ENCODE peak calls at places on chromosomes 13 and 19, in seven cellular contexts. Z is neural crest cell; I is stimulated activated CD8-positive, alpha-beta memory T cell treated with anti-CD3 and anti-CD28 coated beads, Interleukin-4, amount 100 ng/mL, for 4 hours; E is KG1; P is activated gamma-delta T cell; C is activated T-helper 1 cell treated with anti-CD3 and anti-CD28 coated beads, Interleukin-12 subunit alpha, Interleukin-12 subunit beta, Interleukin-2, Interleukin-4 antibody, amounts not matched to agents 30 ng/mL and 10 ng/mL and 1 ng/mL, durations not matched to agents 14 hours and 24 hours and 36 hours; V is NCI-H2081. R is an unnamed sample.

GRCh38 chr13:106520205-106521004 is 15.1 kb downstream of the EFNB2 start:
- DNase-seq in Z (no peak), I (no peak), E (no peak), P (no peak), C (no peak), V (peak; percentile 73), R (no peak)

GRCh38 chr13:30520571-30520970 is 54.8 kb upstream of the HMGB1 start:
- DNase-seq in Z (no peak), I (no peak), E (no peak), P (no peak), C (no peak), V (no peak), R (no peak)

GRCh38 chr13:28527629-28528028 is 32.7 kb upstream of the FLT1 start:
- DNase-seq in Z (no peak), I (no peak), E (peak; percentile 61), P (no peak), C (no peak), V (no peak), R (peak; percentile 87)

GRCh38 chr13:30464496-30465351 is 1.0 kb downstream of the HMGB1 start:
- DNase-seq in Z (peak; percentile 59), I (peak; percentile 42), E (peak; percentile 51), P (peak; percentile 79), C (peak; percentile 65), V (peak; percentile 69), R (peak; percentile 83)

GRCh38 chr19:858868-859843 is at the start of gene CFD:
- DNase-seq in Z (no peak), I (no peak), E (no peak), P (no peak), C (no peak), V (no peak), R (no peak)

GRCh38 chr19:53659292-53659691 is 27.5 kb downstream of the DPRX start:
- DNase-seq in Z (peak; percentile 35), I (no peak), E (no peak), P (no peak), C (no peak), V (no peak), R (no peak)

GRCh38 chr13:31200636-31200970 is 828 bp downstream of the B3GLCT start:
- DNase-seq in Z (peak; percentile 47), I (no peak), E (peak; percentile 67), P (peak; percentile 48), C (no peak), V (peak; percentile 23), R (no peak)

GRCh38 chr19:35262101-35262761 is 6.5 kb upstream of the USF2 start:
- DNase-seq in Z (no peak), I (no peak), E (no peak), P (no peak), C (no peak), V (no peak), R (peak; percentile 63)

GRCh38 chr19:51387924-51388389 is at the start of gene LIM2:
- DNase-seq in Z (no peak), I (no peak), E (no peak), P (no peak), C (no peak), V (no peak), R (peak; percentile 27)

GRCh38 chr13:49874430-49874829 is 61.7 kb downstream of the SPRYD7 start:
- DNase-seq in Z (no peak), I (no peak), E (no peak), P (no peak), C (no peak), V (no peak), R (no peak)

GRCh38 chr19:37966211-37967072 is 59.4 kb downstream of the SIPA1L3 start:
- DNase-seq in Z (no peak), I (no peak), E (no peak), P (no peak), C (no peak), V (no peak), R (no peak)

GRCh38 chr19:8571006-8571411 is 6.2 kb downstream of the MYO1F start:
- DNase-seq in Z (no peak), I (no peak), E (peak; percentile 78), P (no peak), C (peak; percentile 63), V (no peak), R (peak; percentile 90)